ENCODE peak calls at places on chromosomes 13 and 19, in ten cellular contexts. One of them, this sample, is unnamed.

GRCh38 chr19:31261651-31262331 is 87.4 kb downstream of the TSHZ3 start:
- DNase-seq in esophagus squamous epithelium: no peak
- DNase-seq in body of pancreas: no peak
- DNase-seq in A549: no peak
- DNase-seq in fibroblast of mammary gland: no peak
- DNase-seq in IMR-90: peak
- DNase-seq in heart right ventricle: no peak
- DNase-seq in breast epithelium: no peak
- DNase-seq in AG09309: no peak
- DNase-seq in left lung: no peak
- DNase-seq in this sample: no peak

GRCh38 chr13:44389003-44389666 is 15.5 kb downstream of the SERP2 start:
- DNase-seq in esophagus squamous epithelium: no peak
- DNase-seq in body of pancreas: no peak
- DNase-seq in A549: no peak
- DNase-seq in fibroblast of mammary gland: no peak
- DNase-seq in IMR-90: no peak
- DNase-seq in heart right ventricle: no peak
- DNase-seq in breast epithelium: no peak
- DNase-seq in AG09309: no peak
- DNase-seq in left lung: no peak
- DNase-seq in this sample: no peak

GRCh38 chr19:16062789-16063188 is 13.5 kb upstream of the TPM4 start:
- DNase-seq in esophagus squamous epithelium: no peak
- DNase-seq in body of pancreas: peak
- DNase-seq in A549: no peak
- DNase-seq in fibroblast of mammary gland: no peak
- DNase-seq in IMR-90: no peak
- DNase-seq in heart right ventricle: peak
- DNase-seq in breast epithelium: no peak
- DNase-seq in AG09309: no peak
- DNase-seq in left lung: no peak
- DNase-seq in this sample: no peak

GRCh38 chr19:13093407-13094284 is 9.0 kb downstream of the LYL1 start:
- DNase-seq in esophagus squamous epithelium: no peak
- DNase-seq in body of pancreas: peak
- DNase-seq in A549: peak
- DNase-seq in fibroblast of mammary gland: peak
- DNase-seq in IMR-90: peak
- DNase-seq in heart right ventricle: peak
- DNase-seq in breast epithelium: peak
- DNase-seq in AG09309: peak
- DNase-seq in left lung: peak
- DNase-seq in this sample: no peak

GRCh38 chr19:57419439-57419838 is 8.5 kb downstream of the ZNF17 start:
- DNase-seq in esophagus squamous epithelium: no peak
- DNase-seq in body of pancreas: no peak
- DNase-seq in A549: no peak
- DNase-seq in fibroblast of mammary gland: no peak
- DNase-seq in IMR-90: no peak
- DNase-seq in heart right ventricle: no peak
- DNase-seq in breast epithelium: no peak
- DNase-seq in AG09309: no peak
- DNase-seq in left lung: no peak
- DNase-seq in this sample: no peak

GRCh38 chr13:94327318-94327717 is 152.2 kb downstream of the DCT start:
- DNase-seq in esophagus squamous epithelium: no peak
- DNase-seq in body of pancreas: no peak
- DNase-seq in A549: no peak
- DNase-seq in fibroblast of mammary gland: no peak
- DNase-seq in IMR-90: no peak
- DNase-seq in heart right ventricle: no peak
- DNase-seq in breast epithelium: no peak
- DNase-seq in AG09309: no peak
- DNase-seq in left lung: no peak
- DNase-seq in this sample: no peak

GRCh38 chr13:39952244-39953233 is 297.1 kb downstream of the COG6 start:
- DNase-seq in esophagus squamous epithelium: no peak
- DNase-seq in body of pancreas: no peak
- DNase-seq in A549: no peak
- DNase-seq in fibroblast of mammary gland: peak
- DNase-seq in IMR-90: peak
- DNase-seq in heart right ventricle: peak
- DNase-seq in breast epithelium: no peak
- DNase-seq in AG09309: no peak
- DNase-seq in left lung: no peak
- DNase-seq in this sample: no peak

GRCh38 chr19:49809155-49809986 is 3.7 kb downstream of the FUZ start:
- DNase-seq in esophagus squamous epithelium: no peak
- DNase-seq in body of pancreas: peak
- DNase-seq in A549: peak
- DNase-seq in fibroblast of mammary gland: no peak
- DNase-seq in IMR-90: no peak
- DNase-seq in heart right ventricle: peak
- DNase-seq in breast epithelium: peak
- DNase-seq in AG09309: no peak
- DNase-seq in left lung: peak
- DNase-seq in this sample: no peak

GRCh38 chr13:36432106-36432544 is at the start of gene CCNA1:
- DNase-seq in esophagus squamous epithelium: no peak
- DNase-seq in body of pancreas: peak
- DNase-seq in A549: no peak
- DNase-seq in fibroblast of mammary gland: peak
- DNase-seq in IMR-90: no peak
- DNase-seq in heart right ventricle: peak
- DNase-seq in breast epithelium: no peak
- DNase-seq in AG09309: no peak
- DNase-seq in left lung: peak
- DNase-seq in this sample: no peak

GRCh38 chr19:3506384-3507340 is 551 bp downstream of the FZR1 start:
- DNase-seq in esophagus squamous epithelium: peak
- DNase-seq in body of pancreas: peak
- DNase-seq in A549: no peak
- DNase-seq in fibroblast of mammary gland: no peak
- DNase-seq in IMR-90: no peak
- DNase-seq in heart right ventricle: peak
- DNase-seq in breast epithelium: no peak
- DNase-seq in AG09309: no peak
- DNase-seq in left lung: peak
- DNase-seq in this sample: no peak

GRCh38 chr13:57846600-57847173 is 215.1 kb downstream of the PCDH17 start:
- DNase-seq in esophagus squamous epithelium: no peak
- DNase-seq in body of pancreas: no peak
- DNase-seq in A549: no peak
- DNase-seq in fibroblast of mammary gland: no peak
- DNase-seq in IMR-90: no peak
- DNase-seq in heart right ventricle: no peak
- DNase-seq in breast epithelium: no peak
- DNase-seq in AG09309: no peak
- DNase-seq in left lung: no peak
- DNase-seq in this sample: no peak

DNA sequence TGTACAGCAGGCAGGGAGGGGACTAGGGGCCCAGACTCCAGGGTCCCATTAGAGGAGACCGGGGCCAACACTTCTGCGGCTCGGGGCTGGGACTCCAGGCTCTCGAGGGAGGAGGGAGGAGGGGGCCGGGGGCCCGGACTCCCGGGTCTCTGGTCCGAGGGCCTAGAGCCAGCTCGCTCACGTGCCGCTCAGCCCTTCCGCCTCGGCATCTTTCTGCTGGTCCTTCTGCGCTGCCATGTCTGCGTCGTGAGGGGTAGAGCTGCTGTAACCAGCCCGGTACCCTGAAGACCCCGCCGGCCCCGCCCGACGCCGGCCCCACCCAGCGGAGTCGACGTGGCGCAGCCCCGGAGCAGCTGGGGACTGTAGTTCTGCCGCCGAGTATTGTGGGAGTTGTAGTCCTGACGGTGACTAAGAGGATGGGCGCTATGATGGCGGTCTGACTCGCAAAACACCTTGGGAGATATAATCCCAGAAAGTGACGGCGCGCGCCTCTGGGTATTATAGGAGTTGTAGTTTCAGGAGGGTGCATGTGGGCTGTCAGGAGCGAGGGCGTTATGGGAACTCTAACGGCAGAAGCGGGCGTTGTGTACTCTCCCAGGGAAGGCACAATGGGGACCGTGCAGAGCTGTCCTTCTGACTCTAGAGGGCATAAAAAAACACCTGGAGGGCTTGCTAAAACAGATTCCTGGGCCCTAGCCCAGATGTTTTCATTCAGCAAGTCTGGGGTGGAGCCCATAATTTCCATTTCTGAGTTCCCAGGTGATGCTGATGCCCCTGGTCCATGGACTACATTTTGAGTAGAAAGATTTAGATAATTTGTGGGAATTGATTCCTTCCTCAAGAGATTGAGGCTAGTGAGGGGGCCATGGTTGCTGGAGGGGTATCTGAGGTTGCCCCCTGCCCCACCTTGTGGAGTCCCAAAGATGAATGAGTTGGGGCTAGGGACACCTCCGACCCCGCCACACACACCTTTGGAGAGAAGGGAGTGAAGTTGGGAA is at the start of gene RABAC1:
- DNase-seq in esophagus squamous epithelium: peak
- DNase-seq in body of pancreas: peak
- DNase-seq in A549: peak
- DNase-seq in fibroblast of mammary gland: peak
- DNase-seq in IMR-90: peak
- DNase-seq in heart right ventricle: peak
- DNase-seq in breast epithelium: peak
- DNase-seq in AG09309: peak
- DNase-seq in left lung: peak
- DNase-seq in this sample: peak
- H3K4me3 ChIP-seq in esophagus squamous epithelium: peak
- H3K4me3 ChIP-seq in body of pancreas: peak
- H3K4me3 ChIP-seq in A549: peak
- H3K4me3 ChIP-seq in fibroblast of mammary gland: peak
- H3K4me3 ChIP-seq in IMR-90: peak
- H3K4me3 ChIP-seq in heart right ventricle: peak
- H3K4me3 ChIP-seq in breast epithelium: peak
- H3K4me3 ChIP-seq in AG09309: peak
- H3K4me3 ChIP-seq in left lung: peak
- H3K4me3 ChIP-seq in this sample: peak

GRCh38 chr13:52738719-52739467 is 727 bp downstream of the CNMD start:
- DNase-seq in esophagus squamous epithelium: no peak
- DNase-seq in body of pancreas: peak
- DNase-seq in A549: no peak
- DNase-seq in fibroblast of mammary gland: no peak
- DNase-seq in IMR-90: no peak
- DNase-seq in heart right ventricle: peak
- DNase-seq in breast epithelium: no peak
- DNase-seq in AG09309: no peak
- DNase-seq in left lung: peak
- DNase-seq in this sample: no peak
- TF ChIP-seq CTCF in esophagus squamous epithelium: no peak
- TF ChIP-seq CTCF in body of pancreas: no peak
- TF ChIP-seq CTCF in A549: no peak
- TF ChIP-seq CTCF in fibroblast of mammary gland: no peak
- TF ChIP-seq CTCF in IMR-90: peak
- TF ChIP-seq CTCF in heart right ventricle: peak
- TF ChIP-seq CTCF in breast epithelium: no peak
- TF ChIP-seq CTCF in AG09309: peak
- TF ChIP-seq CTCF in left lung: peak
- TF ChIP-seq CTCF in this sample: peak

DNA sequence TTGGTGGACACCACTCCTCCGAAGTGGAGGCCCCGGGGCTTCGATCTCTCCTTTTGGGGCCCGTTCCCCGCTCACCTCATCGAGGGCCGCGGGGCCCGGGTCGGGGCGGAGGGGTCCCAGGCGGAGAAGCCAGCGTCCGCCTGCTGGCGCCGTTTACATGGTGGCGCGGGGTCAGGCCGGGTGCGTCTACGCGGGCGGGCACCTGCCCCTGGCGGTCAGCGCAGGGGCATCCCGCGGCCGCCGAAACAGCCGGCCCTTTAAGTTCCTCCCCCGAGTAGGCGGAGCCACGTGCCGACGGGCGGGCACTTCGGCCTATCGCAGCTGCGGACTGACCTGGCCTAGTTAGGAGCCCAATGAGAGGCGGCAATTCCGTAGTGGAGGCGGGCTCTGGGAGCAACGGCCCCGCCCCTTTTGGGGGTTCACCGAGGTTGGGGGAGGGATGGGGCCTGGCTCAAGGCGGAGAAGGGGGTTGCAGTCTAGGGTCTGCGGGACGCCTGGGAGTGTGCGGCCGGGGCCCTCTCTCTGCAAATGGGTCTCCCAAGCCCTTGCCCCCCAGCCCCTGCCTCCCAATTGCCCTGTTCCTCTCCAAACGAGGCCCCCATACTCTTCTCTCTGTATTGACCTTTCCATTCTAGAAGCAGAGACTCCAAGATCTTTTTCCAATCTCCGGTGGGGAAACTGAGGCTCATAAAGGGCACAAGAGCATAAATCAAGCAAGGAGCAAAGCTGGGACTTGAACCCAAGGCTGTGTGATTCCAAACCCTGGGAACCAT is at the start of gene ABHD8:
- DNase-seq in esophagus squamous epithelium: peak
- DNase-seq in body of pancreas: peak
- DNase-seq in A549: peak
- DNase-seq in fibroblast of mammary gland: peak
- DNase-seq in IMR-90: peak
- DNase-seq in heart right ventricle: peak
- DNase-seq in breast epithelium: peak
- DNase-seq in AG09309: peak
- DNase-seq in left lung: peak
- DNase-seq in this sample: peak
- H3K4me3 ChIP-seq in esophagus squamous epithelium: peak
- H3K4me3 ChIP-seq in body of pancreas: peak
- H3K4me3 ChIP-seq in A549: peak
- H3K4me3 ChIP-seq in fibroblast of mammary gland: peak
- H3K4me3 ChIP-seq in IMR-90: peak
- H3K4me3 ChIP-seq in heart right ventricle: peak
- H3K4me3 ChIP-seq in breast epithelium: peak
- H3K4me3 ChIP-seq in AG09309: peak
- H3K4me3 ChIP-seq in left lung: peak
- H3K4me3 ChIP-seq in this sample: peak

GRCh38 chr19:55605637-55606470 is at the start of gene ZNF865:
- DNase-seq in esophagus squamous epithelium: no peak
- DNase-seq in body of pancreas: peak
- DNase-seq in A549: peak
- DNase-seq in fibroblast of mammary gland: peak
- DNase-seq in IMR-90: peak
- DNase-seq in heart right ventricle: peak
- DNase-seq in breast epithelium: peak
- DNase-seq in AG09309: no peak
- DNase-seq in left lung: peak
- DNase-seq in this sample: no peak
- TF ChIP-seq CTCF in esophagus squamous epithelium: peak
- TF ChIP-seq CTCF in body of pancreas: peak
- TF ChIP-seq CTCF in A549: peak
- TF ChIP-seq CTCF in fibroblast of mammary gland: peak
- TF ChIP-seq CTCF in IMR-90: peak
- TF ChIP-seq CTCF in heart right ventricle: peak
- TF ChIP-seq CTCF in breast epithelium: peak
- TF ChIP-seq CTCF in AG09309: peak
- TF ChIP-seq CTCF in left lung: peak
- TF ChIP-seq CTCF in this sample: peak

This sample was measured in AG04449.